ENCODE peak calls at places on chromosomes 13 and 19, in four cellular contexts. C is HepG2, A is GM12878, P is H1. K is an unnamed sample.

GRCh38 chr19:33445752-33446070 is 72.2 kb downstream of the CEBPG start:
- DNase-seq in C (no peak), A (no peak), P (no peak), K (no peak)

GRCh38 chr19:15195381-15195964 is 5.3 kb downstream of the NOTCH3 start:
- DNase-seq in C (no peak), A (no peak), P (peak; percentile 78), K (peak; percentile 67)

GRCh38 chr19:3642987-3643386 is 16.4 kb upstream of the CACTIN start:
- DNase-seq in C (no peak), A (no peak), P (peak; percentile 83), K (peak; percentile 83)

GRCh38 chr19:14127929-14128509 is 8.4 kb downstream of the ASF1B start:
- DNase-seq in C (no peak), A (peak; percentile 49), P (no peak), K (no peak)

GRCh38 chr13:85334187-85334586 is 465.0 kb downstream of the SLITRK6 start:
- DNase-seq in C (no peak), A (no peak), P (no peak), K (no peak)

GRCh38 chr13:94209110-94209509 is 270.4 kb downstream of the DCT start:
- DNase-seq in C (no peak), A (no peak), P (no peak), K (peak; percentile 55)

GRCh38 chr13:93268327-93269028 is 41.9 kb downstream of the GPC6 start:
- DNase-seq in C (no peak), A (no peak), P (no peak), K (no peak)

GRCh38 chr13:107865643-107866006 is 349.7 kb downstream of the LIG4 start:
- DNase-seq in C (no peak), A (no peak), P (no peak), K (no peak)

GRCh38 chr19:27974082-27974513 is 1238.9 kb downstream of the UQCRFS1 start:
- DNase-seq in C (peak; percentile 2), A (peak; percentile 25), P (peak; percentile 52), K (no peak)

GRCh38 chr19:3880471-3881271 is at the start of gene ATCAY:
- DNase-seq in C (no peak), A (no peak), P (peak; percentile 71), K (no peak)

GRCh38 chr13:95258619-95259194 is 42.5 kb downstream of the ABCC4 start:
- DNase-seq in C (peak; percentile 81), A (no peak), P (no peak), K (no peak)

GRCh38 chr13:96880419-96880818 is 113.9 kb downstream of the OXGR1 start:
- DNase-seq in C (no peak), A (no peak), P (no peak), K (no peak)

GRCh38 chr19:57701625-57702024 is 7.4 kb downstream of the ZNF154 start:
- DNase-seq in C (no peak), A (no peak), P (no peak), K (no peak)

GRCh38 chr19:1947651-1948209 is 6.8 kb downstream of the CSNK1G2 start:
- DNase-seq in C (no peak), A (no peak), P (no peak), K (no peak)

GRCh38 chr19:7497292-7497691 is 8.5 kb upstream of the PEX11G start:
- DNase-seq in C (no peak), A (no peak), P (no peak), K (peak; percentile 48)

GRCh38 chr19:18321729-18322091 is 1.2 kb downstream of the LSM4 start:
- DNase-seq in C (no peak), A (no peak), P (no peak), K (no peak)

GRCh38 chr19:11264452-11265176 is 2.3 kb upstream of the DOCK6 start:
- DNase-seq in C (peak; percentile 31), A (peak; percentile 8), P (peak; percentile 63), K (no peak)

GRCh38 chr13:43434185-43434584 is 352.6 kb downstream of the ENOX1 start:
- DNase-seq in C (no peak), A (no peak), P (no peak), K (no peak)

GRCh38 chr19:14150041-14150769 is 13.8 kb upstream of the ASF1B start:
- DNase-seq in C (no peak), A (no peak), P (no peak), K (no peak)

GRCh38 chr19:17394891-17395415 is 957 bp upstream of the CCDC194 start:
- DNase-seq in C (no peak), A (no peak), P (peak; percentile 89), K (peak; percentile 70)

GRCh38 chr19:36144624-36145023 is 4.8 kb downstream of the CAPNS1 start:
- DNase-seq in C (no peak), A (no peak), P (no peak), K (no peak)

GRCh38 chr13:87923713-87924112 is 252.5 kb downstream of the SLITRK5 start:
- DNase-seq in C (no peak), A (no peak), P (no peak), K (peak; percentile 23)

GRCh38 chr19:16445238-16446107 is 26.3 kb downstream of the EPS15L1 start:
- DNase-seq in C (peak; percentile 32), A (peak; percentile 90), P (no peak), K (no peak)

GRCh38 chr13:64675256-64675892 is 2554.8 kb downstream of the PCDH9 start:
- DNase-seq in C (peak; percentile 32), A (no peak), P (no peak), K (no peak)

GRCh38 chr13:20550799-20551198 is 16.2 kb upstream of the IFT88 start:
- DNase-seq in C (peak; percentile 23), A (no peak), P (no peak), K (no peak)

GRCh38 chr13:89878904-89879303 is 1468.6 kb upstream of the MIR17HG start:
- DNase-seq in C (no peak), A (no peak), P (no peak), K (no peak)

GRCh38 chr19:5053661-5054060 is 84.7 kb downstream of the KDM4B start:
- DNase-seq in C (no peak), A (no peak), P (no peak), K (no peak)

GRCh38 chr13:54402495-54402894 is 1373.9 kb downstream of the OLFM4 start:
- DNase-seq in C (no peak), A (no peak), P (no peak), K (no peak)

GRCh38 chr19:11708457-11708856 is 30.3 kb downstream of the ZNF823 start:
- DNase-seq in C (no peak), A (no peak), P (no peak), K (no peak)

GRCh38 chr13:76148374-76148773 is 512.2 kb downstream of the LMO7 start:
- DNase-seq in C (no peak), A (no peak), P (no peak), K (no peak)

GRCh38 chr13:76512676-76513277 is 373.4 kb downstream of the KCTD12 start:
- DNase-seq in C (no peak), A (no peak), P (no peak), K (no peak)

GRCh38 chr13:69264362-69265334 is 843.0 kb upstream of the ATXN8OS start:
- DNase-seq in C (no peak), A (no peak), P (no peak), K (no peak)

DNA sequence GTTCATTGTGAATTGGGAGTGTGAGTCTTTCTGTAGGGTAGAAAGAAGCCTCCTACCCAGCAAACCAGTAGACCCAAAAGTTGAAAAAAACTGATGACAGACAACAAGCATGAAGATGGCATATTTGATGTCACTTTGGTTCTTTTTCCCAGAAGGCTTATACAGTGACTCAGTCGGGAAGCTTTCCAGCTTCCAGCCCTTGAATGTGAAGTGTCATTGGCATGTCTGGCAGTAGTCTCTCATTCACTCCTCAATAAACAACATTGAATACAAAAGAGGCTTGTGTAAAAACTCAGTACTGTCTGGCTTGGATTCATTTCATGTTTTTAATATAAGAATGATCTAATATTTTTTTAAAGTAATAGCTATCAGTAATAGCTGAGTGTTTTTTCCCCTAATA is 68.7 kb downstream of the IPO5 start:
- DNase-seq in C (peak; percentile 29), A (no peak), P (no peak), K (no peak)
- TF ChIP-seq SP1 in C (no peak), A (no peak), P (no peak), K (no peak)

GRCh38 chr13:84137292-84137691 is 255.0 kb upstream of the SLITRK1 start:
- DNase-seq in C (no peak), A (peak; percentile 64), P (no peak), K (no peak)
- TF ChIP-seq SUZ12 in C (no peak), A (no peak), P (no peak), K (no peak)

DNA sequence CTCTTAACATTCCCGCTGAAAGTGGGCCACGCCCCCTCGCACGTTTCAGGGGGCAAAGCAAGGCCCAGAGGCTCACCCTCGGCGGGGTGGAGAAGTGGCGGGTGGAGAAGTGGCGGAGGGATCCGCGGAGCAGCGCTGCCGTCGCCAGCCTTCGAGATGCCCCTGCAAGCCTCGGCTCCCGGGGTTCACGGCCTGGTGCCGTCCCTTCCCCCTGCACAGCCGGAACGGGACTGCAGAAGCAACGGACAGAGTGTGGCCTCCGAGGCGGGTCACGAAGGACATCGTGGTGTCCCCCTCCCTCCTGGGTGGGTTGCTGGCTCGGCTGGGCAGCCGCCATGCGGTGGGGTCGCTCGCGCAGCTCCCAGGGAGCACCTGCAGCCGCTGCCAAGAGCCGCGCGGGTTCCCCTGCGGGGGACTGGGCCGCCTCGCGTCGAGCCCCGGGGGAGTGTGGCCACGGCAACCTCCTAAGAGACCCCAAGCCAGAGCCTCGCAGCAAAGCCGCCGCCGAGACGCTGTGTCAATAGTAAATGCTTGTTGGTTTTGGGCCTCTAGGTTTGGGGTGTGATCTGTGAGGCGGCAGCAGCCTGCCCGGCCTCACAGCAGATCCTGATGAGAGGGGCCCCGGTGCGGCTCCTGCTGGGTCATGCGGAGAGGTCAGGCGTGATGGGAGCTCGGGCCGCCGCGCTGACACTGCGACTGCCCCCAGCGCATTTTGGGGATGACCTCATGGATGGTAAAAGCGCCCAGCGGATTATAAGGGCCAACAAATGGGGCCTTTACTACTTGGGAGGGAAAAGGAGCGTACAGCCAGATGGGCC is 5.5 kb downstream of the TPGS1 start:
- DNase-seq in C (no peak), A (no peak), P (peak; percentile 59), K (no peak)
- TF ChIP-seq SP1 in C (no peak), A (no peak), P (no peak), K (no peak)

DNA sequence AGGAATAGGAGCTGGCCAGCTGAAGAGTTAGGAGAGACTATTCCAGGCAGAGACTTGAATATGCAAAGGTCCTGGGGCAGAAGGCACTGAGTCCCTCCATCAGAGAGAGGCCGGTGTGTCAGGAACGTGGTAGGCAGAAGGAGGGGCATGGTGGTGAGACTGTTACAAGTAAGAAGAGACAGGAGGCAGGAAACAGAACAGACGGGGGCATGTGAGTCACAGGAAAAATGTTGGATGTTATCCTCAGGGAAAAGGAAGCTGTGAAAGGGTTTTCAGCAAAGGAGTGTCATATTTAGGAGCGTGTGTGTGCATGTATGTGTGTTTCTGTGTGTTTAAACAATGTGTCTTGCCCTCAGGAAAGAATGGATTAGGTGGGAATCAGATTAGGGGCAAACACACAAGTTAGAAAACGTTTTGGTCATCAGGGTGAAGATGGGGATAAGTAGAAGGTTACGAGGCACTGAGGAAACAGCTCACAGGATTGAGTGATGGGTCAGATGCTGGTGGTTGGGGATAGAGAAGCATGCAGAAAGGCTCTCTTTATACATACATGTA is 1.1 kb downstream of the EDDM13 start:
- DNase-seq in C (no peak), A (no peak), P (no peak), K (no peak)
- TF ChIP-seq SUZ12 in C (no peak), A (no peak), P (no peak), K (no peak)

GRCh38 chr19:44451687-44452086 is 3.4 kb upstream of the ZNF229 start:
- DNase-seq in C (no peak), A (no peak), P (no peak), K (no peak)
- TF ChIP-seq SP1 in C (no peak), A (no peak), P (no peak), K (no peak)

K was measured in HEK293T.